ENCODE peak calls at places on chromosomes 7 and 10, in seven cellular contexts. O, R, A, U, Y, H and B are unnamed samples.

GRCh38 chr10:120172371-120172770 is 279.8 kb downstream of the SEC23IP start:
- DNase-seq in H (no peak), R (no peak), Y (no peak), A (no peak), O (no peak), U (no peak), B (no peak)

GRCh38 chr7:102387064-102387463 is 9.1 kb upstream of the PRKRIP1 start:
- DNase-seq in H (no peak), O (no peak), U (no peak), A (no peak), Y (no peak), R (no peak), B (no peak)

GRCh38 chr7:155228459-155228845 is 69.2 kb upstream of the INSIG1 start:
- DNase-seq in Y (no peak), U (no peak), A (no peak), O (no peak), R (no peak), H (no peak), B (no peak)

GRCh38 chr10:8600192-8600591 is 545.7 kb downstream of the GATA3 start:
- DNase-seq in A (no peak), H (no peak), U (peak), R (no peak), Y (no peak), O (no peak), B (no peak)

GRCh38 chr7:103711413-103711812 is 265.4 kb upstream of the SLC26A5 start:
- DNase-seq in R (no peak), U (no peak), Y (no peak), A (no peak), H (no peak), O (no peak), B (no peak)

GRCh38 chr10:69801094-69801433 is 642 bp upstream of the COL13A1 start:
- DNase-seq in Y (no peak), R (peak), H (peak), U (peak), A (no peak), O (peak), B (peak)

GRCh38 chr7:139680676-139681462 is 96.9 kb downstream of the HIPK2 start:
- DNase-seq in R (peak), U (peak), Y (no peak), O (no peak), H (peak), A (no peak), B (peak)

GRCh38 chr10:71605263-71605962 is 114.2 kb downstream of the C10orf105 start:
- DNase-seq in Y (no peak), A (no peak), H (no peak), O (no peak), U (no peak), R (no peak), B (no peak)